ENCODE peak calls at places on chromosomes 3 and 15, in ten cellular contexts. H is neural crest cell, T is Calu3, F is H9, A is tibial artery, K is transverse colon, U is cardiac muscle cell, R is glutamatergic neuron, P is fibroblast of lung, W is Panc1. V is an unnamed sample.

GRCh38 chr3:46420931-46421330 is 13.9 kb downstream of the CCRL2 start:
- DNase-seq in K (no peak), U (no peak), T (no peak), A (no peak), P (no peak), F (no peak), W (no peak), R (no peak), H (no peak), V (no peak)

GRCh38 chr3:155079795-155080546 is at the start of gene MME:
- DNase-seq in F (peak), U (peak), H (peak), R (peak), P (peak), A (no peak), K (peak), T (peak), W (no peak), V (peak)

GRCh38 chr3:55169608-55170010 is 241.8 kb upstream of the LRTM1 start:
- DNase-seq in T (no peak), R (no peak), K (no peak), H (no peak), P (peak), F (no peak), A (no peak), W (no peak), U (peak), V (no peak)

GRCh38 chr3:10173095-10173925 is 8.6 kb downstream of the IRAK2 start:
- DNase-seq in H (no peak), F (no peak), A (no peak), U (no peak), R (no peak), P (peak), T (no peak), K (no peak), W (no peak), V (no peak)

GRCh38 chr15:100642950-100643338 is 40.6 kb downstream of the ASB7 start:
- DNase-seq in U (no peak), W (no peak), A (no peak), P (no peak), K (no peak), T (no peak), H (no peak), F (no peak), R (no peak), V (no peak)

GRCh38 chr15:42083605-42083908 is 10.8 kb downstream of the PLA2G4D start:
- DNase-seq in T (no peak), F (no peak), R (no peak), W (no peak), K (no peak), H (no peak), A (no peak), P (no peak), U (no peak), V (no peak)

GRCh38 chr15:68314563-68314962 is 37.0 kb downstream of the FEM1B start:
- DNase-seq in K (no peak), H (no peak), R (no peak), U (no peak), W (no peak), F (peak), P (peak), A (peak), T (no peak), V (no peak)

GRCh38 chr3:60147249-60147648 is 1097.4 kb upstream of the CFAP20DC start:
- DNase-seq in A (no peak), F (no peak), U (no peak), H (no peak), W (no peak), R (no peak), P (no peak), T (no peak), K (no peak), V (no peak)

GRCh38 chr3:123281406-123281805 is 79.7 kb downstream of the SEC22A start:
- DNase-seq in R (no peak), U (no peak), K (no peak), H (no peak), F (no peak), A (no peak), P (no peak), W (no peak), T (no peak), V (no peak)

GRCh38 chr15:40464595-40465185 is 6.1 kb upstream of the CHST14 start:
- DNase-seq in R (no peak), H (no peak), K (no peak), P (no peak), F (no peak), W (no peak), T (no peak), U (no peak), A (no peak), V (no peak)

GRCh38 chr3:133943639-133944131 is 48.0 kb upstream of the RAB6B start:
- DNase-seq in U (peak), K (no peak), H (no peak), F (peak), A (peak), R (no peak), P (peak), T (peak), W (peak), V (no peak)

GRCh38 chr3:32459474-32459873 is 43.2 kb downstream of the CMTM6 start:
- DNase-seq in T (no peak), A (no peak), R (no peak), H (no peak), P (no peak), W (no peak), U (no peak), F (no peak), K (no peak), V (no peak)

GRCh38 chr3:157132341-157132740 is 27.6 kb downstream of the CCNL1 start:
- DNase-seq in W (no peak), P (no peak), H (no peak), R (no peak), F (no peak), T (no peak), A (no peak), U (no peak), K (no peak), V (no peak)

GRCh38 chr3:96852849-96853248 is 38.5 kb downstream of the EPHA6 start:
- DNase-seq in A (no peak), W (no peak), K (no peak), F (no peak), T (no peak), H (no peak), R (no peak), P (no peak), U (no peak), V (no peak)

GRCh38 chr3:13492976-13493866 is 13.1 kb downstream of the HDAC11 start:
- DNase-seq in W (no peak), R (no peak), A (no peak), T (no peak), H (no peak), K (no peak), F (no peak), P (no peak), U (no peak), V (no peak)

GRCh38 chr3:58532794-58533220 is 4.2 kb downstream of the ACOX2 start:
- DNase-seq in R (peak), W (peak), F (peak), K (peak), T (peak), A (peak), P (peak), U (peak), H (peak), V (peak)

GRCh38 chr3:24202071-24202470 is 257.0 kb downstream of the NR1D2 start:
- DNase-seq in P (no peak), F (no peak), R (no peak), T (no peak), H (no peak), W (no peak), A (no peak), U (no peak), K (no peak), V (no peak)

GRCh38 chr3:39668420-39668819 is 141.0 kb upstream of the MYRIP start:
- DNase-seq in A (no peak), T (peak), F (no peak), W (no peak), U (peak), P (peak), R (no peak), K (no peak), H (peak), V (peak)

GRCh38 chr3:59605944-59606534 is 556.2 kb upstream of the CFAP20DC start:
- DNase-seq in A (no peak), R (no peak), F (no peak), W (no peak), U (no peak), P (no peak), K (no peak), H (no peak), T (no peak), V (no peak)

GRCh38 chr3:9909221-9910013 is 6.8 kb downstream of the IL17RE start:
- DNase-seq in T (no peak), R (no peak), W (no peak), K (no peak), P (no peak), F (no peak), H (no peak), A (no peak), U (no peak), V (no peak)

GRCh38 chr3:63343674-63344073 is 65.6 kb downstream of the SYNPR start:
- DNase-seq in A (peak), R (peak), U (peak), T (peak), K (peak), H (no peak), F (peak), P (peak), W (peak), V (peak)

GRCh38 chr15:39079296-39079834 is 501.5 kb upstream of the THBS1 start:
- DNase-seq in K (peak), P (peak), T (peak), H (no peak), R (no peak), W (no peak), U (peak), A (no peak), F (no peak), V (no peak)

GRCh38 chr3:103499132-103499885 is 1064.5 kb downstream of the ZPLD1 start:
- DNase-seq in U (no peak), H (no peak), A (no peak), R (no peak), W (no peak), F (no peak), P (peak), K (no peak), T (no peak), V (no peak)

GRCh38 chr3:7630925-7631324 is 770.0 kb downstream of the GRM7 start:
- DNase-seq in P (peak), F (no peak), W (no peak), A (no peak), R (peak), K (peak), U (peak), H (no peak), T (no peak), V (no peak)
- TF ChIP-seq CTCF in P (no peak), F (no peak), W (no peak), A (no peak), R (no peak), K (no peak), U (peak), H (peak), T (no peak), V (no peak)

GRCh38 chr3:111277226-111277625 is 205.6 kb downstream of the NECTIN3 start:
- DNase-seq in K (no peak), R (no peak), H (no peak), P (peak), U (peak), A (no peak), T (no peak), F (no peak), W (no peak), V (no peak)
- TF ChIP-seq CTCF in K (no peak), R (no peak), H (no peak), P (peak), U (peak), A (no peak), T (no peak), F (peak), W (no peak), V (no peak)

DNA sequence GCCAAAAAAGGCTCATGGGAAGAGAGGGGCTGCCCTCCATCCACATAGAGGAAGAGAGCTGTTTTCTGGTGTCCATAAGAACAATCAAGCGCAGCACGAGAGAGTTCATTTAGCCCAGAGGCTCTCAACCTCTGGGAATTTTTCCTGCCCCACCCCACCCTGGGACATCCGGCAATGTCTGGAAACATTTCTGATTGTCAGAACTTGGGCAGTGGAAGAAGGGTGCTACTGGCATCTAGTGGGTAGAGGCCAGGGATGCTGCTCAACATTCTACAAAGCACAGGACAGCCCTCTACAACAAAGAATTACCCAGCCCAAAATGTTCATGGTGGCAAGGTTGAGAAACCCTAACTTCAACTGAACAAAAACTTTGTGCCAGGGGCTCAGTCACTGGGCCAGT is 92.9 kb downstream of the RAB11A start:
- DNase-seq in F (no peak), W (no peak), P (no peak), A (no peak), K (no peak), R (no peak), H (no peak), U (no peak), T (peak), V (no peak)
- TF ChIP-seq CTCF in F (no peak), W (no peak), P (no peak), A (no peak), K (no peak), R (no peak), H (no peak), U (no peak), T (no peak), V (no peak)

GRCh38 chr3:173737167-173737808 is 339.7 kb downstream of the NLGN1 start:
- DNase-seq in P (no peak), F (no peak), U (no peak), R (no peak), W (no peak), T (no peak), H (no peak), A (no peak), K (no peak), V (no peak)

GRCh38 chr3:173732237-173732636 is 334.7 kb downstream of the NLGN1 start:
- DNase-seq in T (no peak), F (no peak), R (no peak), H (peak), W (no peak), U (no peak), A (no peak), K (no peak), P (peak), V (no peak)

GRCh38 chr3:173730391-173730790 is 332.8 kb downstream of the NLGN1 start:
- DNase-seq in P (peak), H (no peak), T (no peak), R (no peak), A (no peak), K (no peak), W (no peak), U (peak), F (no peak), V (no peak)

GRCh38 chr3:173733029-173733652 is 335.6 kb downstream of the NLGN1 start:
- DNase-seq in F (no peak), H (no peak), R (no peak), U (peak), A (no peak), W (no peak), T (peak), K (no peak), P (peak), V (no peak)
- TF ChIP-seq CTCF in F (peak), H (peak), R (peak), U (peak), A (peak), W (peak), T (peak), K (no peak), P (peak), V (peak)

GRCh38 chr15:79595995-79596622 is 164.0 kb downstream of the MINAR1 start:
- DNase-seq in H (peak), R (peak), K (peak), T (peak), W (peak), F (peak), A (no peak), P (peak), U (peak), V (peak)
- TF ChIP-seq CTCF in H (peak), R (peak), K (peak), T (peak), W (peak), F (peak), A (peak), P (peak), U (peak), V (peak)

GRCh38 chr15:71138473-71138872 is 23.2 kb downstream of the THSD4 start:
- DNase-seq in U (no peak), W (no peak), H (no peak), F (no peak), R (no peak), K (no peak), A (no peak), T (no peak), P (no peak), V (no peak)

GRCh38 chr15:71139264-71139663 is 24.0 kb downstream of the THSD4 start:
- DNase-seq in U (no peak), F (no peak), K (no peak), A (no peak), P (no peak), R (no peak), W (no peak), T (no peak), H (no peak), V (no peak)

GRCh38 chr15:71137138-71137518 is 21.9 kb downstream of the THSD4 start:
- DNase-seq in W (no peak), U (peak), K (peak), T (no peak), R (no peak), P (no peak), A (no peak), F (no peak), H (no peak), V (no peak)

GRCh38 chr15:71133734-71134464 is 18.6 kb downstream of the THSD4 start:
- DNase-seq in A (no peak), P (no peak), R (no peak), H (no peak), U (no peak), W (no peak), K (no peak), F (no peak), T (peak), V (no peak)

DNA sequence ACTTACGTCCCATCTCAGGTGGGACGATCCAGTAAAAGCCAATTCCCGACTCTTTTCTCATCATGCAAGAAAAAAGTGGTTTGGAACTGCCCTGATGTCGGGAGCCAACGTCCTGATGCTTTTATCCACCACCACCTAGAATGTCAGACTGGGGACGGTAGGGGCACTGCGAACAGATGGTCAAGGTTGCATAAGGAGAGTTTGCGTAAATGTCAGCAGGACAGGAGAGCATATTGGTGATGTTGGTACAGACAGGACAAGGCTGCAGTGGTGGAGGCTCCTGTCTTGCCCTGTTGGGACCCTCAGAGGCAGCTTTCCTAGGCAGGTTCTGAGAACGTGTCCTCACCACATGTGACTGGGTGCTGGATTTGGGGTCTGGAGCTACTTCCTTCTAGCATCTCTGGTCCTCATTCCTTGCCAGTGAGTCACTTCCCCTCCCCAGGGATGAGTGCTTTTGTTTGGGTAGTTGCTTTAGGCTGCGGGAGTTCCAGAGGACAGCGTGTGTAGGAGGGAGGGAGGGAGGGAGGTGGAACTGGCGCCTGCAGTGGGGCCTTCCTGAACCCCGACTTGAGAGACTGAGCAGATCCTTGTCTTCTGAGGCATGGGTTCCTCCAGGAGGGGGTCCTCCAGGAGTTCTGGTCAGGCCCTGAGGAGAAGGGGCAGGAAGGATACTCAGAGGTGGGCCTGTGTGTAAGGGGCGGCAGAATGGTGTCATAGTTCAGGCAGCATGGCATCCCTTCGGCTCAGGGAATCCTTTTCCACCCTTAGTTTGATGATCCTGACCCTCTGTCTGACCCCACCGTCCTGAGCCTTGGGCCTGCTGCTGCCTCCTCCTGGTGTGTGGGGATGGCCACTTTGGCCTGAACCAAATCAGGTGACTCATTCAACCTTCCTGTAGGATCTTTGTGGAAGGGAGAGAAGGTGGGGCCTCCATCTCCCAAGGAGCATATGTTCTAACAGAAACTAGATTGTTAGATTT is 21.2 kb downstream of the THSD4 start:
- DNase-seq in F (peak), R (no peak), W (no peak), P (peak), H (no peak), U (peak), K (no peak), T (peak), A (no peak), V (no peak)
- TF ChIP-seq CTCF in F (peak), R (no peak), W (no peak), P (no peak), H (no peak), U (peak), K (no peak), T (no peak), A (no peak), V (no peak)

GRCh38 chr3:124778061-124778460 is 47.8 kb downstream of the UMPS start:
- DNase-seq in P (no peak), U (no peak), R (no peak), W (no peak), A (no peak), K (no peak), F (no peak), H (no peak), T (no peak), V (no peak)

GRCh38 chr3:124779116-124779515 is 48.9 kb downstream of the UMPS start:
- DNase-seq in W (no peak), R (no peak), U (no peak), F (no peak), A (no peak), P (no peak), H (no peak), T (no peak), K (no peak), V (no peak)

GRCh38 chr3:124780767-124781485 is 50.7 kb downstream of the UMPS start:
- DNase-seq in W (no peak), K (peak), H (no peak), T (no peak), U (peak), R (no peak), P (peak), F (no peak), A (peak), V (peak)

GRCh38 chr3:124780356-124780755 is 50.1 kb downstream of the UMPS start:
- DNase-seq in H (no peak), T (no peak), K (peak), F (no peak), W (no peak), P (peak), U (peak), R (no peak), A (peak), V (no peak)

GRCh38 chr3:124779751-124780191 is 49.5 kb downstream of the UMPS start:
- DNase-seq in W (no peak), H (no peak), P (no peak), K (no peak), U (no peak), A (no peak), T (no peak), R (no peak), F (no peak), V (no peak)
- TF ChIP-seq CTCF in W (no peak), H (no peak), P (no peak), K (no peak), U (no peak), A (no peak), T (no peak), R (no peak), F (no peak), V (no peak)

GRCh38 chr3:49028673-49029562 is at the start of gene IMPDH2:
- DNase-seq in P (peak), H (peak), K (peak), F (peak), U (peak), T (peak), R (peak), A (peak), W (peak), V (peak)
- TF ChIP-seq CTCF in P (no peak), H (no peak), K (no peak), F (peak), U (no peak), T (no peak), R (no peak), A (no peak), W (no peak), V (no peak)

DNA sequence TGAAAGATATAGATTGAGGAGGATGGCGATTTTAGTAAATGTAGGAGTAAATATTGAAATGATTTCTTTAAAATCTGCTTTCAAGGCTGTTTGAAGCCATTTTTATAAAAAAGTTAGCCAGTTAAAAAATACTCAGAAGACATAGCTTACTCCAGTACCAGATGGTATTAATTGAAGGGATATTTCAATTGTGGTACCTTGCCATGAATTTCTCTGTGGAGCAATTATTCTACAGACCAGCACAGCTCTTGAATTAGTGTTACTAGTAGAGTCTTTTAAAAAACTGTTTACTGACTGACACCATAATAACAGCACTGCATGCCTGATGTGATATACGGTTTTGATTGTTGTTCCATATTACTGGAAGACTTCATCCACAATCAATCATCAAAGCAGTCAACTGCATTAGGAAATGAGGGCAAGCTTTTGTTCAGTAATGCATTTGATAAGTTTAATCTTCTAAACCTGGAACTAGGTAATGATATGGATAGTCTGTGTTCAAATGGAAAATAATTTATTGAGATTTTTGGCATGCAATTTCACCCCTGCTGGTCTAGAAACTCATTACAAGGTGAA is 106.4 kb downstream of the MFSD1 start:
- DNase-seq in T (no peak), W (no peak), F (no peak), K (no peak), P (no peak), A (no peak), U (no peak), R (no peak), H (no peak), V (no peak)
- TF ChIP-seq CTCF in T (no peak), W (peak), F (no peak), K (no peak), P (no peak), A (no peak), U (no peak), R (no peak), H (peak), V (peak)

GRCh38 chr3:153439780-153440179 is 277.8 kb downstream of the RAP2B start:
- DNase-seq in R (no peak), T (no peak), U (no peak), A (no peak), K (no peak), H (no peak), W (no peak), P (no peak), F (no peak), V (no peak)
- TF ChIP-seq CTCF in R (no peak), T (no peak), U (no peak), A (no peak), K (no peak), H (no peak), W (peak), P (no peak), F (no peak), V (no peak)